ENCODE peak calls at places on chromosomes 3 and 15, in six cellular contexts. O is A549, J is GM20000, R is brain microvascular endothelial cell, H is H9, U is cardiac fibroblast. Z is an unnamed sample.

GRCh38 chr15:98123297-98123696 is 162.8 kb downstream of the ARRDC4 start:
- DNase-seq in H (no peak), U (no peak), J (no peak), R (no peak), O (no peak), Z (no peak)

GRCh38 chr3:46367811-46368210 is 2.9 kb upstream of the CCR5 start:
- DNase-seq in R (no peak), J (no peak), O (no peak), U (no peak), H (no peak), Z (no peak)

GRCh38 chr3:141646760-141647561 is 91.1 kb upstream of the RNF7 start:
- DNase-seq in R (peak; percentile 56), J (no peak), O (peak; percentile 80), U (peak; percentile 84), H (peak; percentile 73), Z (no peak)

GRCh38 chr15:72155021-72155621 is 36.9 kb downstream of the SENP8 start:
- DNase-seq in O (peak; percentile 67), R (no peak), H (no peak), U (peak; percentile 60), J (no peak), Z (no peak)

GRCh38 chr15:63188247-63188936 is 1.0 kb upstream of the RAB8B start:
- DNase-seq in O (no peak), R (no peak), J (peak; percentile 33), H (no peak), U (no peak), Z (no peak)

GRCh38 chr15:62845239-62846126 is 197.1 kb upstream of the TPM1 start:
- DNase-seq in R (no peak), J (no peak), U (no peak), H (no peak), O (peak; percentile 68), Z (no peak)

GRCh38 chr3:177802151-177802900 is 605.0 kb upstream of the TBL1XR1 start:
- DNase-seq in U (no peak), O (no peak), J (no peak), R (no peak), H (no peak), Z (no peak)

GRCh38 chr3:181921220-181921619 is 209.5 kb downstream of the SOX2 start:
- DNase-seq in U (no peak), H (no peak), R (no peak), J (peak; percentile 42), O (no peak), Z (no peak)

GRCh38 chr3:13812039-13812438 is 67.8 kb downstream of the WNT7A start:
- DNase-seq in J (no peak), O (no peak), H (no peak), U (no peak), R (no peak), Z (no peak)

GRCh38 chr15:94042163-94042954 is 189.0 kb upstream of the MCTP2 start:
- DNase-seq in J (no peak), U (peak; percentile 47), H (no peak), R (peak; percentile 47), O (no peak), Z (no peak)

GRCh38 chr15:67176195-67176971 is 78.1 kb downstream of the AAGAB start:
- DNase-seq in U (no peak), H (no peak), J (no peak), O (no peak), R (no peak), Z (no peak)

GRCh38 chr15:77554306-77555080 is 78.2 kb downstream of the LINGO1 start:
- DNase-seq in O (no peak), R (no peak), J (no peak), U (no peak), H (no peak), Z (no peak)

GRCh38 chr3:120418866-120419490 is 31.8 kb downstream of the FSTL1 start:
- DNase-seq in H (peak; percentile 76), R (peak; percentile 31), J (peak; percentile 67), O (peak; percentile 73), U (peak; percentile 77), Z (no peak)

GRCh38 chr15:29528276-29528675 is 258.7 kb upstream of the NSMCE3 start:
- DNase-seq in U (no peak), O (no peak), R (no peak), H (no peak), J (no peak), Z (no peak)

GRCh38 chr3:183353421-183353820 is 75.0 kb downstream of the MCF2L2 start:
- DNase-seq in R (no peak), U (no peak), O (no peak), J (no peak), H (no peak), Z (no peak)

GRCh38 chr3:17983106-17983505 is 240.7 kb upstream of the TBC1D5 start:
- DNase-seq in O (no peak), R (no peak), U (no peak), H (no peak), J (no peak), Z (no peak)

GRCh38 chr15:80152180-80152895 is 461 bp upstream of the FAH start:
- DNase-seq in R (peak; percentile 93), U (peak; percentile 99), H (peak; percentile 99), J (peak; percentile 98), O (peak; percentile 97), Z (peak; percentile 49)

GRCh38 chr3:154749514-154749913 is 319.5 kb upstream of the GPR149 start:
- DNase-seq in U (no peak), O (no peak), H (no peak), R (no peak), J (no peak), Z (no peak)

GRCh38 chr3:187132666-187133065 is 6.6 kb downstream of the RPL39L start:
- DNase-seq in O (no peak), U (no peak), H (no peak), R (no peak), J (no peak), Z (no peak)

GRCh38 chr3:194782767-194783404 is 97.2 kb downstream of the FAM43A start:
- DNase-seq in H (no peak), O (peak; percentile 6), R (peak; percentile 92), J (no peak), U (peak; percentile 31), Z (no peak)

GRCh38 chr3:40827942-40828688 is 303.4 kb downstream of the ZNF621 start:
- DNase-seq in U (peak; percentile 3), O (no peak), R (peak; percentile 57), H (no peak), J (no peak), Z (no peak)

GRCh38 chr3:173747427-173747826 is 349.9 kb downstream of the NLGN1 start:
- DNase-seq in U (no peak), J (no peak), H (no peak), R (no peak), O (no peak), Z (no peak)

GRCh38 chr3:173748140-173748539 is 350.6 kb downstream of the NLGN1 start:
- DNase-seq in J (no peak), H (no peak), R (no peak), U (peak; percentile 22), O (no peak), Z (no peak)

GRCh38 chr3:173744479-173744878 is 346.9 kb downstream of the NLGN1 start:
- DNase-seq in O (no peak), R (no peak), U (no peak), J (no peak), H (no peak), Z (no peak)

GRCh38 chr3:173743512-173743911 is 346.0 kb downstream of the NLGN1 start:
- DNase-seq in R (no peak), O (no peak), H (no peak), J (no peak), U (no peak), Z (no peak)

GRCh38 chr3:173745952-173746682 is 348.6 kb downstream of the NLGN1 start:
- DNase-seq in J (no peak), R (peak; percentile 82), O (no peak), U (peak; percentile 40), H (no peak), Z (no peak)
- TF ChIP-seq CTCF in J (no peak), R (no peak), O (no peak), U (no peak), H (peak; percentile 27), Z (no peak)

DNA sequence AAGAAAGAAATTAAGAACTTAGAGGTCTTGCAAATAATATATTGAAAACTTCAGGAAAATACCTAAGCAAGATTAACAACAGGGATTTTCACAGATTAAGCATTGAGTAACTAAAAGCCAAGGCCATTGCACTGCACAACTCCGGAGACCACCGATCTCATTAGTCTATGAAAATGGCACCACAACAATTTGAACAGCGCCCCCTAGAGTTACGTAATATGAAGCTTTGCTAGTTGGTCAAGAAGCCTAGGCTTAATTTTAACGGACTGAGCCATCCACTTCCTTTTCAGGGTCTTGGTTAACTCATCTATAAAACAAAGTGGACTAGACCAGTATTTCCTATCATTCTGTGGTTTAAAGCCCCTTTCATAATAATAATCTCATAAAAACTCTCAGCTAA is 24.8 kb downstream of the TMEM212 start:
- DNase-seq in J (no peak), H (no peak), R (no peak), O (peak; percentile 52), U (no peak), Z (no peak)
- TF ChIP-seq CTCF in J (peak; percentile 9), H (peak; percentile 72), R (peak; percentile 57), O (peak; percentile 32), U (peak; percentile 25), Z (peak; percentile 46)

DNA sequence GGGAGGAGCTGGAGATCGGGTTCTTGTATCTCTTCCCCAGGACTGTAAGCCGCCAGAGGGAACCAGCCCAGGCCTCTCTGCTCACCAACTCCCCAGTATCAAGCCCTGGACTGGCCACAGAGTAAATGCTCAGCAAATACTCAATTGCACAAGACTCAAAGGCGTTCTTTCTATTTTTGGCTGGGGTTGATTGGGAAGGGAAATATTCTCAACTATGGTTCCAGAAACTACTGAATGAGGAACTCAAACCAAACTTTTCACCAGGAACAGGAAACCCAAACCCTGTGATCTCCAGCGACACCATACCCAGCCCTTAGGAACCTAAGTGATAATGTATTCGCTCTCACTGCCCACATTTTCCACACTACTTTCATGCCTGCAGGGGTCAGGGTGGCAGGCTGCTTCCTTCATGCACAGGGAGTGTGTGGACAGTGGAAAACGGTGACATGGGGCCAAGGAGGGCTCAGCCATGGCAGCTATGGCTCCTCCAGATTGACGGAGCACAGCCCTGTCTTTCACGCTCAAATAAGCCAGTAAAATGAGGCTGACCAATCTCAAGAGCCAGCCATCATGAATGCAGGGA is 124.7 kb upstream of the RAD18 start:
- DNase-seq in J (no peak), R (no peak), H (no peak), U (no peak), O (no peak), Z (no peak)
- TF ChIP-seq CTCF in J (no peak), R (no peak), H (no peak), U (no peak), O (no peak), Z (no peak)

DNA sequence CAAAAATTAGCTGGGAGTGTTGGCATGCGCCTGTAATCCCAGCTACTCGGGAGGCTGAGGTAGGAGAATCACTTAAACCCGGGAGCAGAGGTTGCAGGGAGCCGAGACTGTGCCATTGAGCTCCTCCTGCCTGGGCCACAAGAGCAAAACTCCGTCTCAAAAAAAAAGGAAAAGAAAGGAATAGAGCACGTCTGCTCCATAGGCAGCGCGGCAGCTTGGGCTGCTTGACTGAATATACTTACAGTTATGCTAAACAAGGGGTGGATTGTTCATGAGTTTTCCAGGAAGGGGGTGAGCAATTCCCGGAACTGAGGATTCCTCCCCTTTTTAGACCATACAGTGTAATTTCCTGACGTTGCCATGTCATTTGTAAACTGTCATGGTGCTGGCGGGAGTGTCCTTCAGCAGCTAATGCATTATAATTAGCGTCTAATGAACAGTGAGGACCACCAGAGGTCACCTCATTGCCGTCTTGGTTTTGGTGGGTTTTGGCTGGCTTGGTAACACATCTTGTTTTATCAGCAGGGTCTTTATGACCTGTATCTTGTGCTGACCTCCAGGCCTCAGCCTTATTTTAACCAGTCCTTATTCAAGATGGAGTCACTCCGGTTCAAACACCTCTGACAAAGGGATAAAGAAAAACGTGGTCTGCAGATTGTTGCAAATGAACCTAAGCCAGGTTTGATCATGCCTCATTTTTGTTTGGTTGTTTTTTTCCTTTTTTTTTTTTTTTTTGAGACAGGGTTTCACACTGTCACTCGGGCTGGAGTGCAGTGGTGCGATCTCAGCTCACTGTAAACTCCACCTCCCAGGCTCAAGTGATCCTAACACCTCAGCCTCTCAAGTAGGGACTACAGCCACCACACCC is 24.9 kb upstream of the SENP5 start:
- DNase-seq in R (no peak), H (no peak), J (no peak), O (no peak), U (peak; percentile 3), Z (no peak)
- TF ChIP-seq CTCF in R (no peak), H (no peak), J (no peak), O (no peak), U (no peak), Z (no peak)

Z was measured in natural killer cell.